ENCODE peak calls at places on chromosomes 13 and 19, in nine cellular contexts. V, R, Z, J, K, P, I, N and C are unnamed samples.

GRCh38 chr19:15463865-15464371 is 426 bp downstream of the RASAL3 start:
- DNase-seq in V (no peak), R (no peak), Z (no peak), J (no peak), K (peak), P (no peak), I (no peak), N (no peak), C (no peak)

GRCh38 chr13:24251525-24251924 is 57.9 kb upstream of the C1QTNF9 start:
- DNase-seq in V (no peak), R (no peak), Z (no peak), J (no peak), K (peak), P (no peak), I (no peak), N (no peak), C (no peak)

GRCh38 chr13:74575729-74576125 is 441.5 kb upstream of the KLF12 start:
- DNase-seq in V (peak), R (peak), Z (peak), J (peak), K (peak), P (peak), I (peak), N (peak), C (peak)

GRCh38 chr13:79295906-79296564 is 110.0 kb downstream of the RBM26 start:
- DNase-seq in V (no peak), R (no peak), Z (no peak), J (no peak), K (no peak), P (no peak), I (peak), N (no peak), C (no peak)

GRCh38 chr19:16702123-16702522 is 17.5 kb upstream of the NWD1 start:
- DNase-seq in V (peak), R (peak), Z (peak), J (peak), K (no peak), P (no peak), I (peak), N (peak), C (peak)

GRCh38 chr13:97544041-97544765 is 110.2 kb downstream of the RAP2A start:
- DNase-seq in V (no peak), R (peak), Z (peak), J (peak), K (no peak), P (no peak), I (no peak), N (no peak), C (no peak)

GRCh38 chr13:84445776-84446175 is 563.5 kb upstream of the SLITRK1 start:
- DNase-seq in V (peak), R (no peak), Z (peak), J (peak), K (no peak), P (no peak), I (peak), N (no peak), C (peak)

GRCh38 chr19:49042177-49042576 is 1.5 kb upstream of the CGB5 start:
- DNase-seq in V (peak), R (no peak), Z (no peak), J (no peak), K (no peak), P (no peak), I (peak), N (no peak), C (no peak)

GRCh38 chr19:55958356-55958755 is 10.7 kb downstream of the NLRP8 start:
- DNase-seq in V (no peak), R (no peak), Z (no peak), J (no peak), K (no peak), P (no peak), I (no peak), N (no peak), C (no peak)

GRCh38 chr19:11031421-11032070 is 57.7 kb upstream of the LDLR start:
- DNase-seq in V (no peak), R (no peak), Z (no peak), J (no peak), K (no peak), P (no peak), I (no peak), N (no peak), C (no peak)

GRCh38 chr13:111253334-111253872 is 67.0 kb upstream of the TEX29 start:
- DNase-seq in V (no peak), R (no peak), Z (peak), J (peak), K (no peak), P (no peak), I (peak), N (no peak), C (peak)

GRCh38 chr19:45251452-45252354 is 632 bp downstream of the MARK4 start:
- DNase-seq in V (no peak), R (peak), Z (peak), J (no peak), K (no peak), P (no peak), I (no peak), N (no peak), C (no peak)

GRCh38 chr13:42211704-42212103 is 60.2 kb upstream of the AKAP11 start:
- DNase-seq in V (peak), R (peak), Z (peak), J (no peak), K (no peak), P (no peak), I (peak), N (no peak), C (no peak)

GRCh38 chr19:33390120-33390907 is 16.8 kb downstream of the CEBPG start:
- DNase-seq in V (no peak), R (no peak), Z (peak), J (peak), K (peak), P (no peak), I (peak), N (no peak), C (peak)

DNA sequence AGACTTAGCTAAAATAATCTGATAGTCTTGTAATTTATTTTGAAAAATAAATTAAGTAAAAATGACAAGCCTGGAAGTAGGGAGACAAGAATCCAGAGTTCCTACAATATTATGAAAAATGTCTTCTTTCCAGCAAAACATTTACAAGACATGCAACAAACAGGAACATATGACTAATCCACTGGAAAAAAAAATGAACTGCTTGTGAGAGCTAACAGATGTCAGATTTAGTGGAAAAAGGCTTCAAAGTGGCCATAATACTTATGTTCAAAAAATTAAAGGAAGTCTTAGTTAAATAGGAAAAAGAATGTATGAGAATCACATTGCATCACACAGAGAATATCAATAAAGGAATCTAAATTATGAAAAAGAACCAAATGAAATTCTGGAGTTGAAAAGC is 2082.0 kb upstream of the PCDH20 start:
- DNase-seq in V (no peak), R (peak), Z (peak), J (peak), K (no peak), P (no peak), I (peak), N (no peak), C (peak)
- H3K4me3 ChIP-seq in V (no peak), R (no peak), Z (no peak), J (no peak), K (no peak), P (no peak), I (no peak), N (no peak), C (no peak)

GRCh38 chr13:101626925-101627555 is 174.6 kb downstream of the ITGBL1 start:
- DNase-seq in V (no peak), R (peak), Z (no peak), J (no peak), K (peak), P (no peak), I (peak), N (no peak), C (no peak)
- H3K4me3 ChIP-seq in V (no peak), R (peak), Z (peak), J (no peak), K (peak), P (peak), I (peak), N (peak), C (peak)

DNA sequence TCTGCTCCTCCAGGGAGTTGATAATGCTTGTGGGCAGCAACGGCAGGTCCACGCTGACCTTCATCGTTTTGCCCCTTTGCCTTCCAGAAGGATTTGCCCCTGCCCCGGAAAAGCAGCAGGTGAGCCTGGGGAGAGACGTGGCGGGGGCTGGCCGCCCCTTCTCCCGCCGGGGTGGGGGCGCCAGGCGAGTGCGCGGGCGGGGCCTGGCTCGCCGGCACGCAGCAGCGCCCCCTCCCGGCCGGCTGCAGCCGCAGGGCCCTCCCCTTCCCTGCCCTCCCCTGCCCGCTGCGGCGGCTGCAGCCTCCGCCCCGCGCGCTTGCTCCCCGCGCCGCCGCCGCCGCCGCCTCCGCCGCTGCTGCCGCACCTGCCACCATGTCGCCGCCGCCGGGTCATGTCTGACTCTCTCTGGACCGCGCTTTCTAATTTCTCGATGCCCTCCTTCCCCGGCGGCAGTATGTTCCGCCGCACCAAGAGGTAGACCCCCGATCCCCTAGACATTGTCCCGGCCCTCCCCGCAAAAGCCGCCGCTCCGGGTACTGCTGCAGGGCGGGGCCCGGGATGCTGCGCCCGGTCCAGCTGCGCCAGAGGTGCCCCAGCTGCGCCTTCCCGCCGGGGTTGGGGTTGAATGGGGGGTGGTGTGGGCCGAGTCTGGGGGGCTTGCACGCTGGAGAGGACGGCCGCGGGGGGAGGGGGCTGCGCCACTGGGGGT is at the start of gene MAST1:
- DNase-seq in V (no peak), R (peak), Z (no peak), J (peak), K (peak), P (no peak), I (no peak), N (no peak), C (no peak)
- H3K4me3 ChIP-seq in V (no peak), R (no peak), Z (peak), J (peak), K (peak), P (peak), I (peak), N (peak), C (no peak)

GRCh38 chr13:112392719-112393118 is 16.6 kb downstream of the SPACA7 start:
- DNase-seq in V (no peak), R (no peak), Z (no peak), J (no peak), K (no peak), P (no peak), I (no peak), N (no peak), C (no peak)

GRCh38 chr13:112397108-112397507 is 21.0 kb downstream of the SPACA7 start:
- DNase-seq in V (no peak), R (no peak), Z (no peak), J (no peak), K (no peak), P (no peak), I (no peak), N (no peak), C (no peak)

DNA sequence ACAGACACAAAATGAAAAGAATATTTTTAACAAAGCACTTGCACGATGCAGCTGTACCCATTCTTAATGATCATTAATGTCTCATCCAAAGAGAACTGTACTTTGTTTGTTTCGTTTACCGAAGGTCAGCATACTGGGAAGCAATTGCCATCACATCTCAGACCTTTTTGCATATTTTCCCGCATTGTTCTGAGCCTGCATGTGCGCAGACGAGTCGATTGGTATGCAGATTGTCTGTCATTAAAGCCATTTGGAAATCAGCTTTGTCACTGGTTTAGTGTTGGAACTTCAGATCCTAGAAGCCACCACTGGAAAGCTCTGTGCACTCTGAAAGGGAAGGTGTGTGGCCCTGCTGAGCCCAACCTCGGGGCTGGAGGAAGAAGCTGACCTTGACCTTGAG is 15.6 kb downstream of the SPACA7 start:
- DNase-seq in V (no peak), R (no peak), Z (no peak), J (no peak), K (no peak), P (no peak), I (no peak), N (no peak), C (no peak)
- H3K4me3 ChIP-seq in V (no peak), R (no peak), Z (no peak), J (no peak), K (no peak), P (no peak), I (no peak), N (no peak), C (no peak)

DNA sequence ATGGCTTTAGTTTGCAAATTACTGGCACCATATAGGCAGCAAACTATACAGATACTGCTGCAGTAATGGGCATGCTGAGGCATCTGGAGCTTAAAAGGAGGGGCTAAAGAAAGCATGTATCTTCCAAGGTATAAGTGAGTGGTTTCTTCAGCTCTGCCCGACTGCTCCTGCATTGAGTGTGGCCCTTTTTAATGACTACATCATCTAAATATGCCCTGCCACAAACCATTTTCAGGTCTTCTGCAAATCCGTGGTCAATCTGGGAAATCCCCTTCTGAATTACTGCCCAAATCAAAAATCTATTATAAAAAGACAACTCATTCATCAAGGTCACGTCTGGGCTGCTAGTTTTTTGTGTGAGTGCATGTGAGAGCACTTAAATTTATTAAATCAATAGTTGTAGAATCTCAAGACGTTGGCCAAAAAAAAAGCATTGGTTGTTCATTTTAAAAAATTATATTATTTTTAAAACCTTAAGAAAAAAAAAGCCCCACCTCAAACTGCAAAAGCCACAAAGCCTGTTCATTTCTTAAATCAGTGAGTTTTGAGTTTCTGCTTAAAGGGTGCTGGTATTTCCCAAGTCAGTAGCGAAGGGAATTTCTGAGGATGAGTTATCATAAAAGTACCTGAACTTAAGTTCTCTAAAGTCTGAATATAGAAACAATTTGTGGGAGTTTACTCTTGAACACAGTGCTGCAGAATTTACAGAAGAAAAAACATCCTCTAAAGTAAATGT is 16.3 kb downstream of the LCP1 start:
- DNase-seq in V (peak), R (no peak), Z (no peak), J (no peak), K (no peak), P (no peak), I (peak), N (no peak), C (no peak)
- H3K4me3 ChIP-seq in V (no peak), R (no peak), Z (no peak), J (no peak), K (no peak), P (no peak), I (no peak), N (no peak), C (no peak)

DNA sequence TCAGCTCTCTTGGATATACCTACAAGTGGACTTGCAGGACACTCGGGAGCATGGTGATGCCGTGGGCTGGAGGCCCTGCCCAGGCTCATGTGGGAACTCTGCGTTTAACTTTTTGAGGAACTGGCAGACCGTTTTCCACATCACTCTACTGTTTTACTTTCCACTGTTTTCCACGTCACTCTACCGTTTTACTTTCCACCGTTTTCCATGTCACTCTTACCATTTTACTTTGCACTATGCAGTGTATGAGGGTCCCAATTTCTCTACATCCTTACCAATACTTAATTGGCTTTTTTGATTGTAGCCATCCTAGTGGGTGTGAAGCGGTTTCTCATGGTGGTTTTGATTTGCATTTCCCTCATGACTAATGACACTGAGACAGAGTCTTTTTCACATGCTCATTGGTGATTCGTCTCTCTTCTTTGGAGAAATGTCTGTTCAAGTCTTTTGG is 40.5 kb downstream of the GATAD2A start:
- DNase-seq in V (peak), R (no peak), Z (no peak), J (no peak), K (no peak), P (no peak), I (peak), N (no peak), C (no peak)
- H3K4me3 ChIP-seq in V (no peak), R (no peak), Z (no peak), J (no peak), K (no peak), P (no peak), I (no peak), N (no peak), C (no peak)

GRCh38 chr13:50419466-50419865 is 404.2 kb downstream of the KCNRG start:
- DNase-seq in V (no peak), R (no peak), Z (no peak), J (no peak), K (no peak), P (no peak), I (no peak), N (no peak), C (no peak)
- H3K4me3 ChIP-seq in V (no peak), R (peak), Z (no peak), J (no peak), K (no peak), P (peak), I (no peak), N (no peak), C (no peak)